ENCODE peak calls at places on chromosomes 13 and 19, in five cellular contexts. One of them, this sample, is unnamed.

GRCh38 chr19:46206176-46206575 is 23.4 kb upstream of the IGFL1 start:
- DNase-seq in brain microvascular endothelial cell: no peak
- DNase-seq in fibroblast of pulmonary artery: no peak
- DNase-seq in A673: no peak
- DNase-seq in RWPE1: peak; percentile 89
- DNase-seq in this sample: no peak

GRCh38 chr19:4124638-4125037 is 716 bp upstream of the MAP2K2 start:
- DNase-seq in brain microvascular endothelial cell: no peak
- DNase-seq in fibroblast of pulmonary artery: no peak
- DNase-seq in A673: no peak
- DNase-seq in RWPE1: no peak
- DNase-seq in this sample: no peak

GRCh38 chr19:6654347-6655310 is 15.3 kb downstream of the TNFSF14 start:
- DNase-seq in brain microvascular endothelial cell: no peak
- DNase-seq in fibroblast of pulmonary artery: no peak
- DNase-seq in A673: no peak
- DNase-seq in RWPE1: no peak
- DNase-seq in this sample: no peak

GRCh38 chr19:55212447-55212846 is 3.1 kb upstream of the PTPRH start:
- DNase-seq in brain microvascular endothelial cell: no peak
- DNase-seq in fibroblast of pulmonary artery: no peak
- DNase-seq in A673: peak; percentile 53
- DNase-seq in RWPE1: peak; percentile 44
- DNase-seq in this sample: no peak

GRCh38 chr19:5076440-5077208 is 107.7 kb downstream of the KDM4B start:
- DNase-seq in brain microvascular endothelial cell: no peak
- DNase-seq in fibroblast of pulmonary artery: no peak
- DNase-seq in A673: no peak
- DNase-seq in RWPE1: no peak
- DNase-seq in this sample: no peak

GRCh38 chr19:33133438-33134031 is 1.6 kb downstream of the WDR88 start:
- DNase-seq in brain microvascular endothelial cell: no peak
- DNase-seq in fibroblast of pulmonary artery: peak; percentile 10
- DNase-seq in A673: no peak
- DNase-seq in RWPE1: no peak
- DNase-seq in this sample: no peak

GRCh38 chr19:42184401-42184861 is 33.0 kb downstream of the DEDD2 start:
- DNase-seq in brain microvascular endothelial cell: peak; percentile 68
- DNase-seq in fibroblast of pulmonary artery: peak; percentile 85
- DNase-seq in A673: peak; percentile 82
- DNase-seq in RWPE1: peak; percentile 39
- DNase-seq in this sample: peak; percentile 79

GRCh38 chr13:24512208-24513068 is at the start of gene PARP4:
- DNase-seq in brain microvascular endothelial cell: peak; percentile 72
- DNase-seq in fibroblast of pulmonary artery: peak; percentile 79
- DNase-seq in A673: peak; percentile 85
- DNase-seq in RWPE1: peak; percentile 80
- DNase-seq in this sample: peak; percentile 78

GRCh38 chr19:43820098-43820860 is 6.8 kb upstream of the ZNF283 start:
- DNase-seq in brain microvascular endothelial cell: peak; percentile 27
- DNase-seq in fibroblast of pulmonary artery: peak; percentile 67
- DNase-seq in A673: no peak
- DNase-seq in RWPE1: peak; percentile 19
- DNase-seq in this sample: no peak

GRCh38 chr13:57629821-57630235 is 1.7 kb upstream of the PCDH17 start:
- DNase-seq in brain microvascular endothelial cell: peak; percentile 77
- DNase-seq in fibroblast of pulmonary artery: peak; percentile 84
- DNase-seq in A673: peak; percentile 99
- DNase-seq in RWPE1: peak; percentile 86
- DNase-seq in this sample: peak; percentile 94

GRCh38 chr13:28636677-28637317 is 22.1 kb upstream of the POMP start:
- DNase-seq in brain microvascular endothelial cell: peak; percentile 83
- DNase-seq in fibroblast of pulmonary artery: peak; percentile 87
- DNase-seq in A673: peak; percentile 82
- DNase-seq in RWPE1: peak; percentile 45
- DNase-seq in this sample: no peak
- TF ChIP-seq CTCF in brain microvascular endothelial cell: peak; percentile 98
- TF ChIP-seq CTCF in fibroblast of pulmonary artery: peak; percentile 99
- TF ChIP-seq CTCF in A673: peak; percentile 93
- TF ChIP-seq CTCF in RWPE1: peak; percentile 43
- TF ChIP-seq CTCF in this sample: peak; percentile 18

DNA sequence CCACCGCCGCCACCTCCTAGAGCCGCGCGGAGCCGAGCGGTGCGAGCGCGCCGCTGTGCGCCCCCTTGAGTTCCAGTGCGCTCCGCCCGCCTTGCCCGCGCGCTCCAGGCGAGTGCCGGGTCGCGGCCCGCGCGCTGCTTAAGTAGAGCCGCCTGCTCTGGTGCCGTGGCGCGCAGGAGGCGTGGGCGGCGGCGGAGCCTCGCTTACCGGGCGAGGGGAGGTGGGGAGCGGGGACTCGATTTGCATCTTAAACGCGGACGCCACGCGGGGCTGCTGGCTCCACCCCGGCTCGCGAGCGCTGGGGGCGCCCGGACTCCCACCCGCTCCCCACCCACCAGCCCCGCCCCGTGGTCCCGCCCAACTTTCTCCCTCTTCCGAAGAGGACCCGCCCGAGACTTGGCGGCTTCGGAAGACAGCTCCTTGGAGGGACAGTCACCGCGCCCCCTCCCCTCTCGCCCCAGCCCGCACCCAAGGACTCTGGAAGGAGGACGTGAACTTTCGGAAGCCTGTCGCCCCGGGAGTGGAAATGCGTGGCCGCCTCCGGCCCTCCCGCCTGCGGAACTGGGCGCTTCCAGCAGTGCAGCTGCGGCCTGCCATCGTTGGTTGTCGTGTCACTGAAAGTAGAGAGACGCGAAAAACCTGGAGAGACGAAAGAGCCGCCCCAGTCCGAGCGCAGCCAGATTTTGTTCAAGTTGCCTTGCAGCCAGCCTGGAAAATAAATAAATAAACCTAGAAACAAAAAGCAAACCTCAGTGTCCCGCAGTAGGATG is at the start of gene KCTD12:
- DNase-seq in brain microvascular endothelial cell: peak; percentile 69
- DNase-seq in fibroblast of pulmonary artery: peak; percentile 87
- DNase-seq in A673: peak; percentile 88
- DNase-seq in RWPE1: peak; percentile 31
- DNase-seq in this sample: peak; percentile 85
- TF ChIP-seq CTCF in brain microvascular endothelial cell: peak; percentile 22
- TF ChIP-seq CTCF in fibroblast of pulmonary artery: no peak
- TF ChIP-seq CTCF in A673: peak; percentile 33
- TF ChIP-seq CTCF in RWPE1: peak; percentile 34
- TF ChIP-seq CTCF in this sample: no peak

GRCh38 chr13:81872581-81872980 is 1531.7 kb upstream of the SPRY2 start:
- DNase-seq in brain microvascular endothelial cell: no peak
- DNase-seq in fibroblast of pulmonary artery: no peak
- DNase-seq in A673: peak; percentile 16
- DNase-seq in RWPE1: no peak
- DNase-seq in this sample: no peak
- TF ChIP-seq CTCF in brain microvascular endothelial cell: no peak
- TF ChIP-seq CTCF in fibroblast of pulmonary artery: no peak
- TF ChIP-seq CTCF in A673: peak; percentile 48
- TF ChIP-seq CTCF in RWPE1: peak; percentile 15
- TF ChIP-seq CTCF in this sample: peak; percentile 24

DNA sequence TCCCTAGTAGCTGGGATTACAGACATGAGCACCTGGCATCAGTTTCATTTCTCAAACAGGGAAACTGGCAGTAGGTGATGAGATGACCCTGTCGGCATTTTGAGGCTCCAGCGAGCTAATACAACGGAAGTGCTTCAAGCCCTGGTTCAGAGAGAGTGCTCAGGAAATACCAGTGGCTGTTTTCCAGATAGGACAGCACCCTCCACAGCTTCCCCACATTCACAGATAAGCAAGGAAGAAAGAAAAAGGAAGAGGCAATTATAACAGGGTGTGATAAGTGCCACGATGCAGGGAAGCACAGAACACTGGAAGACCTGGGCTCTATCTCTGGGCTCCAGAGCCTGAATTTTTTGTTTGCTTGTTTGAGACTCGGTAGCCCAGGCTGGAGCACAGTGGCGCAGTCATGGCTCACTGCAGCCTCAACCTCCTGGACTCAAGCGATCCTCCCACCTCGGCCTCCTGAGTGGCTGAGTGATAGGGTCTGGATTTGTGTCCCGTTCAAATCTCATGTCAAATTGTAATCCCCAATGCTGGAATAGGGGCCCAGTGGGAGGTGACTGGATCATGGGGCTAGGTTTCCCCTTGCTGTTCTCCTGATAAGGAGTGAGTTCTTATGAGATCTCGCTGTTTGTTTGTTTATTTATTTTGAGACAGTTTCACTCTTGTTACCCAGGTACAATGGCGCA is 43.5 kb downstream of the PIN1 start:
- DNase-seq in brain microvascular endothelial cell: peak; percentile 49
- DNase-seq in fibroblast of pulmonary artery: peak; percentile 44
- DNase-seq in A673: no peak
- DNase-seq in RWPE1: no peak
- DNase-seq in this sample: no peak
- TF ChIP-seq CTCF in brain microvascular endothelial cell: no peak
- TF ChIP-seq CTCF in fibroblast of pulmonary artery: no peak
- TF ChIP-seq CTCF in A673: no peak
- TF ChIP-seq CTCF in RWPE1: no peak
- TF ChIP-seq CTCF in this sample: no peak

GRCh38 chr19:9847087-9847671 is 12.1 kb downstream of the PIN1 start:
- DNase-seq in brain microvascular endothelial cell: peak; percentile 93
- DNase-seq in fibroblast of pulmonary artery: peak; percentile 93
- DNase-seq in A673: peak; percentile 81
- DNase-seq in RWPE1: peak; percentile 80
- DNase-seq in this sample: no peak
- TF ChIP-seq CTCF in brain microvascular endothelial cell: peak; percentile 95
- TF ChIP-seq CTCF in fibroblast of pulmonary artery: peak; percentile 91
- TF ChIP-seq CTCF in A673: peak; percentile 70
- TF ChIP-seq CTCF in RWPE1: no peak
- TF ChIP-seq CTCF in this sample: no peak

GRCh38 chr13:111042661-111043226 is 72.4 kb upstream of the ARHGEF7 start:
- DNase-seq in brain microvascular endothelial cell: no peak
- DNase-seq in fibroblast of pulmonary artery: no peak
- DNase-seq in A673: no peak
- DNase-seq in RWPE1: no peak
- DNase-seq in this sample: no peak

GRCh38 chr13:111038887-111039286 is 76.2 kb upstream of the ARHGEF7 start:
- DNase-seq in brain microvascular endothelial cell: no peak
- DNase-seq in fibroblast of pulmonary artery: no peak
- DNase-seq in A673: no peak
- DNase-seq in RWPE1: no peak
- DNase-seq in this sample: no peak

GRCh38 chr13:111040821-111041220 is 74.3 kb upstream of the ARHGEF7 start:
- DNase-seq in brain microvascular endothelial cell: no peak
- DNase-seq in fibroblast of pulmonary artery: no peak
- DNase-seq in A673: no peak
- DNase-seq in RWPE1: no peak
- DNase-seq in this sample: no peak

GRCh38 chr13:111037838-111038397 is 77.2 kb upstream of the ARHGEF7 start:
- DNase-seq in brain microvascular endothelial cell: no peak
- DNase-seq in fibroblast of pulmonary artery: no peak
- DNase-seq in A673: no peak
- DNase-seq in RWPE1: no peak
- DNase-seq in this sample: no peak

GRCh38 chr13:111039735-111040134 is 75.4 kb upstream of the ARHGEF7 start:
- DNase-seq in brain microvascular endothelial cell: no peak
- DNase-seq in fibroblast of pulmonary artery: no peak
- DNase-seq in A673: no peak
- DNase-seq in RWPE1: no peak
- DNase-seq in this sample: no peak
- TF ChIP-seq CTCF in brain microvascular endothelial cell: no peak
- TF ChIP-seq CTCF in fibroblast of pulmonary artery: no peak
- TF ChIP-seq CTCF in A673: no peak
- TF ChIP-seq CTCF in RWPE1: no peak
- TF ChIP-seq CTCF in this sample: no peak

This sample was measured in mesothelial cell of epicardium.